ENCODE peak calls at places on chromosomes 4 and X, in six cellular contexts. W is naive thymus-derived CD8-positive, alpha-beta T cell; F is stimulated activated CD4-positive, alpha-beta T cell treated with anti-CD3 and anti-CD28 coated beads, TNF-alpha, amount 100 ng/mL, for 4 hours; V is skeletal muscle cell; H is neural progenitor cell; Y is T-helper 1 cell. X is an unnamed sample.

GRCh38 chr4:184732126-184732525 is 1.8 kb downstream of the CENPU start:
- DNase-seq in W (no peak), V (no peak), Y (no peak), H (no peak), F (no peak), X (no peak)

GRCh38 chrX:15576019-15576418 is 24.7 kb downstream of the ACE2 start:
- DNase-seq in F (no peak), H (peak; percentile 55), V (no peak), W (no peak), Y (no peak), X (no peak)

GRCh38 chrX:74519870-74520269 is 94.6 kb downstream of the RLIM start:
- DNase-seq in F (no peak), Y (no peak), H (no peak), V (no peak), W (no peak), X (no peak)

GRCh38 chr4:78551420-78552351 is at the start of gene ANXA3:
- DNase-seq in V (no peak), Y (peak; percentile 12), H (peak; percentile 58), F (no peak), W (no peak), X (no peak)

GRCh38 chrX:19810370-19810769 is 77.0 kb downstream of the SH3KBP1 start:
- DNase-seq in F (no peak), Y (no peak), H (no peak), V (no peak), W (no peak), X (no peak)

GRCh38 chr4:168619266-168619631 is 122.4 kb downstream of the PALLD start:
- DNase-seq in Y (no peak), V (no peak), W (no peak), H (no peak), F (no peak), X (no peak)

GRCh38 chrX:71637253-71637618 is 18.9 kb upstream of the CXCR3 start:
- DNase-seq in W (no peak), V (no peak), Y (no peak), F (no peak), H (no peak), X (no peak)

GRCh38 chr4:1194028-1194900 is 21.9 kb upstream of the SPON2 start:
- DNase-seq in W (no peak), H (no peak), V (no peak), Y (no peak), F (no peak), X (no peak)

GRCh38 chr4:105240037-105240436 is 93.4 kb downstream of the TET2 start:
- DNase-seq in H (no peak), F (no peak), V (no peak), W (no peak), Y (no peak), X (no peak)

GRCh38 chr4:26838055-26838842 is 22.4 kb upstream of the STIM2 start:
- DNase-seq in Y (no peak), H (no peak), V (no peak), W (no peak), F (no peak), X (no peak)

GRCh38 chr4:141375855-141376254 is 155.2 kb downstream of the ZNF330 start:
- DNase-seq in F (no peak), V (peak; percentile 77), H (peak; percentile 24), W (no peak), Y (no peak), X (no peak)

GRCh38 chr4:6367313-6367945 is 97.8 kb downstream of the WFS1 start:
- DNase-seq in F (no peak), W (no peak), V (no peak), Y (no peak), H (peak; percentile 63), X (no peak)

GRCh38 chr4:124118061-124118460 is 594.5 kb downstream of the ANKRD50 start:
- DNase-seq in V (no peak), F (no peak), H (no peak), Y (no peak), W (no peak), X (no peak)

GRCh38 chr4:105859233-105859632 is 36.0 kb upstream of the NPNT start:
- DNase-seq in W (no peak), Y (no peak), H (no peak), F (no peak), V (peak; percentile 40), X (no peak)

GRCh38 chr4:74838746-74839370 is 44.5 kb upstream of the BTC start:
- DNase-seq in W (no peak), Y (no peak), V (peak; percentile 14), F (no peak), H (no peak), X (no peak)

GRCh38 chr4:153887217-153887616 is 98.3 kb upstream of the SFRP2 start:
- DNase-seq in H (no peak), Y (no peak), W (no peak), F (no peak), V (no peak), X (no peak)

GRCh38 chr4:129364747-129365452 is 268.9 kb downstream of the C4orf33 start:
- DNase-seq in F (no peak), V (no peak), Y (peak; percentile 2), H (no peak), W (no peak), X (no peak)

GRCh38 chrX:130994671-130995070 is 63.5 kb upstream of the ARHGAP36 start:
- DNase-seq in F (no peak), W (no peak), V (no peak), Y (peak; percentile 5), H (peak; percentile 58), X (no peak)

GRCh38 chrX:148700021-148700420 is 199.6 kb downstream of the AFF2 start:
- DNase-seq in V (no peak), W (no peak), F (no peak), H (no peak), Y (no peak), X (no peak)

GRCh38 chrX:43557792-43558191 is 98.3 kb upstream of the MAOA start:
- DNase-seq in H (peak; percentile 74), F (peak; percentile 30), W (peak; percentile 43), Y (peak; percentile 58), V (no peak), X (peak; percentile 47)

GRCh38 chr4:109233585-109233984 is 68.9 kb downstream of the COL25A1 start:
- DNase-seq in Y (no peak), W (no peak), H (no peak), F (no peak), V (peak; percentile 38), X (no peak)

GRCh38 chr4:72449705-72450104 is 119.3 kb downstream of the ADAMTS3 start:
- DNase-seq in V (no peak), Y (no peak), H (no peak), F (no peak), W (no peak), X (no peak)

GRCh38 chr4:41177016-41177415 is 37.3 kb downstream of the APBB2 start:
- DNase-seq in W (no peak), Y (no peak), H (no peak), V (peak; percentile 64), F (no peak), X (no peak)

GRCh38 chr4:180962268-180962667 is 1280.9 kb upstream of the TENM3 start:
- DNase-seq in Y (no peak), H (no peak), V (no peak), W (no peak), F (no peak), X (no peak)

GRCh38 chr4:130646886-130647285 is 1550.9 kb downstream of the C4orf33 start:
- DNase-seq in V (no peak), W (no peak), H (no peak), F (no peak), Y (no peak), X (no peak)

GRCh38 chr4:121477079-121477478 is 96.3 kb upstream of the QRFPR start:
- DNase-seq in Y (no peak), H (no peak), W (no peak), V (no peak), F (no peak), X (no peak)

GRCh38 chrX:130413415-130413814 is 11.6 kb downstream of the RBMX2 start:
- DNase-seq in F (no peak), H (no peak), W (no peak), V (no peak), Y (no peak), X (no peak)

GRCh38 chrX:18076434-18076833 is 144.3 kb downstream of the BEND2 start:
- DNase-seq in F (no peak), H (no peak), Y (no peak), V (no peak), W (no peak), X (no peak)

GRCh38 chrX:17519349-17519748 is 144.3 kb downstream of the NHS start:
- DNase-seq in H (no peak), V (no peak), F (no peak), Y (no peak), W (no peak), X (no peak)

GRCh38 chr4:5751918-5752802 is 41.2 kb downstream of the EVC start:
- DNase-seq in W (no peak), Y (no peak), V (peak; percentile 96), F (no peak), H (peak; percentile 58), X (no peak)

GRCh38 chrX:151970661-151971060 is 3.8 kb downstream of the GABRE start:
- DNase-seq in H (no peak), W (no peak), F (no peak), V (peak; percentile 81), Y (no peak), X (no peak)

GRCh38 chr4:99144070-99144469 is at the start of gene ADH4:
- DNase-seq in H (peak; percentile 10), Y (no peak), F (no peak), W (no peak), V (no peak), X (no peak)

GRCh38 chr4:2663275-2663674 is 92.9 kb downstream of the TNIP2 start:
- DNase-seq in Y (no peak), V (peak; percentile 11), H (no peak), W (no peak), F (no peak), X (no peak)

GRCh38 chrX:16125520-16126149 is 2.3 kb downstream of the GRPR start:
- DNase-seq in Y (no peak), W (no peak), H (no peak), V (no peak), F (no peak), X (no peak)

GRCh38 chr4:14841801-14842748 is 160.2 kb upstream of the CPEB2 start:
- DNase-seq in W (no peak), Y (no peak), H (no peak), F (no peak), V (no peak), X (no peak)

GRCh38 chr4:102761478-102761790 is 666 bp upstream of the MANBA start:
- DNase-seq in Y (peak; percentile 7), F (no peak), V (no peak), W (no peak), H (no peak), X (no peak)

GRCh38 chr4:7530026-7530562 is 95.4 kb upstream of the PSAPL1 start:
- DNase-seq in H (no peak), W (no peak), V (no peak), F (no peak), Y (no peak), X (no peak)

X was measured in T follicular helper cell.